ENCODE peak calls at places on chromosome 3, in five cellular contexts. One of them, this sample, is unnamed.

GRCh38 chr3:151625057-151625456 is 108.7 kb upstream of the AADACL2 start:
- DNase-seq in neural progenitor cell: no peak
- DNase-seq in AG04450: no peak
- DNase-seq in GM23248: peak
- DNase-seq in A549: no peak
- DNase-seq in this sample: no peak

GRCh38 chr3:138242466-138242865 is 55.4 kb downstream of the ARMC8 start:
- DNase-seq in neural progenitor cell: no peak
- DNase-seq in AG04450: no peak
- DNase-seq in GM23248: no peak
- DNase-seq in A549: no peak
- DNase-seq in this sample: no peak

GRCh38 chr3:36804295-36805055 is 40.1 kb upstream of the DCLK3 start:
- DNase-seq in neural progenitor cell: peak
- DNase-seq in AG04450: no peak
- DNase-seq in GM23248: no peak
- DNase-seq in A549: no peak
- DNase-seq in this sample: no peak

GRCh38 chr3:125589743-125590142 is 5.6 kb downstream of the OSBPL11 start:
- DNase-seq in neural progenitor cell: no peak
- DNase-seq in AG04450: no peak
- DNase-seq in GM23248: no peak
- DNase-seq in A549: no peak
- DNase-seq in this sample: no peak

GRCh38 chr3:136250862-136251460 is 821 bp downstream of the PCCB start:
- DNase-seq in neural progenitor cell: peak
- DNase-seq in AG04450: no peak
- DNase-seq in GM23248: peak
- DNase-seq in A549: peak
- DNase-seq in this sample: no peak

GRCh38 chr3:139597947-139598346 is 58.4 kb upstream of the RBP1 start:
- DNase-seq in neural progenitor cell: no peak
- DNase-seq in AG04450: no peak
- DNase-seq in GM23248: no peak
- DNase-seq in A549: no peak
- DNase-seq in this sample: no peak

GRCh38 chr3:14750650-14751049 is 68.1 kb upstream of the FGD5 start:
- DNase-seq in neural progenitor cell: no peak
- DNase-seq in AG04450: no peak
- DNase-seq in GM23248: no peak
- DNase-seq in A549: no peak
- DNase-seq in this sample: no peak

GRCh38 chr3:155196131-155197075 is 97.1 kb downstream of the STRIT1 start:
- DNase-seq in neural progenitor cell: no peak
- DNase-seq in AG04450: no peak
- DNase-seq in GM23248: no peak
- DNase-seq in A549: no peak
- DNase-seq in this sample: no peak

GRCh38 chr3:81816473-81817260 is 55.2 kb upstream of the GBE1 start:
- DNase-seq in neural progenitor cell: peak
- DNase-seq in AG04450: no peak
- DNase-seq in GM23248: peak
- DNase-seq in A549: no peak
- DNase-seq in this sample: no peak

GRCh38 chr3:9468460-9468859 is 71.0 kb downstream of the SETD5 start:
- DNase-seq in neural progenitor cell: no peak
- DNase-seq in AG04450: no peak
- DNase-seq in GM23248: peak
- DNase-seq in A549: no peak
- DNase-seq in this sample: no peak
- H3K27ac ChIP-seq in neural progenitor cell: no peak
- H3K27ac ChIP-seq in AG04450: no peak
- H3K27ac ChIP-seq in GM23248: peak
- H3K27ac ChIP-seq in A549: no peak
- H3K27ac ChIP-seq in this sample: no peak

GRCh38 chr3:9088431-9089353 is 125.4 kb upstream of the RAD18 start:
- DNase-seq in neural progenitor cell: no peak
- DNase-seq in AG04450: no peak
- DNase-seq in GM23248: peak
- DNase-seq in A549: no peak
- DNase-seq in this sample: no peak
- H3K27ac ChIP-seq in neural progenitor cell: no peak
- H3K27ac ChIP-seq in AG04450: no peak
- H3K27ac ChIP-seq in GM23248: no peak
- H3K27ac ChIP-seq in A549: no peak
- H3K27ac ChIP-seq in this sample: no peak

DNA sequence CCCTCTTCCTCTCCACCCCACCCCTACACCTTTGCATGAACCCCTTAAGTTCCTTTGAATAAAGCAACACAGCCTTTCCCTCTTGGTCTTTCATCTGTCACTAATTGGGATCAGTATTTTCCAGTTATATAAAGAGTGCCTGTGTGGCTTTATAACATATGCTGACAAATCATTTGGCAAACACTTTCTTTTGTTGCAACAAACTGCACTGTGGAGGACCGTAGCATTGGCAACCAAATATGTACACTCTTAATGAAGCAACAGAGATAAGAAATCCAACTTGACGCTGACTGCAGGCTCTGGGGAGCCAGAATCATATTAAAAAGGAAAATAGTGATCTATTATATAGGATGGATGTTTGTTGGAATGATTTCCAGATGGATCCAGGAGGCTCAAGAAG is 120.1 kb upstream of the PRICKLE2 start:
- DNase-seq in neural progenitor cell: no peak
- DNase-seq in AG04450: peak
- DNase-seq in GM23248: peak
- DNase-seq in A549: peak
- DNase-seq in this sample: no peak
- H3K27ac ChIP-seq in neural progenitor cell: no peak
- H3K27ac ChIP-seq in AG04450: peak
- H3K27ac ChIP-seq in GM23248: peak
- H3K27ac ChIP-seq in A549: peak
- H3K27ac ChIP-seq in this sample: peak

GRCh38 chr3:37937156-37937555 is 53.4 kb upstream of the VILL start:
- DNase-seq in neural progenitor cell: no peak
- DNase-seq in AG04450: no peak
- DNase-seq in GM23248: peak
- DNase-seq in A549: no peak
- DNase-seq in this sample: no peak

GRCh38 chr3:37938011-37938410 is 52.6 kb upstream of the VILL start:
- DNase-seq in neural progenitor cell: no peak
- DNase-seq in AG04450: no peak
- DNase-seq in GM23248: no peak
- DNase-seq in A549: no peak
- DNase-seq in this sample: no peak

GRCh38 chr3:37934631-37935289 is 55.8 kb upstream of the VILL start:
- DNase-seq in neural progenitor cell: no peak
- DNase-seq in AG04450: no peak
- DNase-seq in GM23248: peak
- DNase-seq in A549: no peak
- DNase-seq in this sample: no peak

GRCh38 chr3:37935756-37936666 is 54.6 kb upstream of the VILL start:
- DNase-seq in neural progenitor cell: peak
- DNase-seq in AG04450: peak
- DNase-seq in GM23248: peak
- DNase-seq in A549: peak
- DNase-seq in this sample: no peak

GRCh38 chr3:37935290-37935668 is 55.3 kb upstream of the VILL start:
- DNase-seq in neural progenitor cell: no peak
- DNase-seq in AG04450: no peak
- DNase-seq in GM23248: peak
- DNase-seq in A549: peak
- DNase-seq in this sample: no peak
- H3K27ac ChIP-seq in neural progenitor cell: no peak
- H3K27ac ChIP-seq in AG04450: peak
- H3K27ac ChIP-seq in GM23248: peak
- H3K27ac ChIP-seq in A549: peak
- H3K27ac ChIP-seq in this sample: peak

DNA sequence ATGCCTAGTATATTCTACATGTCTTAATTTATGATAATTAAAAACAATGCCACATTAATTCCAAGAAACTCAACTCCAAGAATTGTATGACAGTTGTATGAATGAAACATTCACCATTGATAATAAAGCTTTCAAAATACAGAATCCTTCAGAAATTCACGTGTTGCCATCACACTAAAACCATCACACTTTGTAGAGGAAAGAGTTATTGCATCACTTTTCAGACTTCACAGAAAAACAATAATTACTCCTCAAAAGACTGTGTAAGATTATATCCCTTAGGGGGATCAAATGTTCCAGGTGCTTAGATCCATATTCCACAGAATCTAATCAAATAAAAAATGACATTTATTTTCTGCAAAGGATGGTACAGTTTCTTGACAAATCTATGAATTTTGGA is 85.0 kb downstream of the OSBPL10 start:
- DNase-seq in neural progenitor cell: no peak
- DNase-seq in AG04450: no peak
- DNase-seq in GM23248: no peak
- DNase-seq in A549: no peak
- DNase-seq in this sample: no peak
- H3K27ac ChIP-seq in neural progenitor cell: no peak
- H3K27ac ChIP-seq in AG04450: no peak
- H3K27ac ChIP-seq in GM23248: no peak
- H3K27ac ChIP-seq in A549: no peak
- H3K27ac ChIP-seq in this sample: peak

DNA sequence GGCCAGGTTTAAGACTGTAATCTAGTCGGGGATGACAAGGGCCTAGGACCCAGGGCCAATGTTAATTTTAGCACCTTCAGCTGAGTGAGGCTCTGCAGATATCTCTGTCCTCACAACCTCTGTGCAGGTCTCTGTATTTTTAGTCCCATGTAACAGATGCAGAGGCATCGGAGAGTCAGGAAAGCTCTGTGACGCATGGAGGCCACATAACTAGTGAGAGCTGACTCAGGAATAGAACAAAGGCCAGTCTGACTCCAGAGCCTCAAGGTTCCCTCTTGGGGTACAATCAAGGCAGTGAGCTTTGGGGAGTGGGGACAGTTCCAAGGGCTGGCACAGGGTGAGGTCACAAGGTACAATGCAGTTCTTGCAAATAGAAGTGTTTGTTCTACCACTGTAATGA is 31.0 kb downstream of the FSTL1 start:
- DNase-seq in neural progenitor cell: no peak
- DNase-seq in AG04450: no peak
- DNase-seq in GM23248: no peak
- DNase-seq in A549: no peak
- DNase-seq in this sample: no peak
- H3K27ac ChIP-seq in neural progenitor cell: no peak
- H3K27ac ChIP-seq in AG04450: no peak
- H3K27ac ChIP-seq in GM23248: peak
- H3K27ac ChIP-seq in A549: no peak
- H3K27ac ChIP-seq in this sample: no peak

GRCh38 chr3:157110761-157111238 is 49.1 kb downstream of the CCNL1 start:
- DNase-seq in neural progenitor cell: no peak
- DNase-seq in AG04450: no peak
- DNase-seq in GM23248: no peak
- DNase-seq in A549: no peak
- DNase-seq in this sample: no peak
- H3K27ac ChIP-seq in neural progenitor cell: no peak
- H3K27ac ChIP-seq in AG04450: no peak
- H3K27ac ChIP-seq in GM23248: no peak
- H3K27ac ChIP-seq in A549: no peak
- H3K27ac ChIP-seq in this sample: no peak